ENCODE peak calls at places on chromosomes 12 and 14, in ten cellular contexts. E is dermis microvascular lymphatic vessel endothelial cell, Z is foreskin melanocyte, B is ureter, H is RCC 7860, X is T-helper 9 cell, D is B cell, S is dorsolateral prefrontal cortex, T is GM23248, C is tibial artery. Y is an unnamed sample.
A peak's percentile ranks its signal among the peaks of the same experiment; 100 is the strongest.

GRCh38 chr14:91376547-91377477 is 40.8 kb downstream of the CCDC88C start:
- DNase-seq in E (no peak), Z (no peak), B (no peak), H (no peak), X (no peak), D (no peak), S (no peak), T (no peak), C (no peak), Y (no peak)

GRCh38 chr12:130775953-130776856 is 60.1 kb upstream of the RIMBP2 start:
- DNase-seq in E (peak; percentile 60), Z (peak; percentile 95), B (peak; percentile 57), H (peak; percentile 55), X (peak; percentile 15), D (no peak), S (peak; percentile 13), T (peak; percentile 94), C (peak; percentile 43), Y (peak; percentile 75)

GRCh38 chr12:7498832-7499231 is 4.7 kb downstream of the CD163 start:
- DNase-seq in E (no peak), Z (no peak), B (no peak), H (no peak), X (no peak), D (no peak), S (no peak), T (peak; percentile 91), C (no peak), Y (peak; percentile 89)

GRCh38 chr14:74502236-74503019 is 8.9 kb downstream of the ISCA2 start:
- DNase-seq in E (peak; percentile 21), Z (no peak), B (peak; percentile 39), H (no peak), X (no peak), D (no peak), S (no peak), T (peak; percentile 53), C (peak; percentile 18), Y (no peak)

GRCh38 chr14:54300881-54301280 is 95.9 kb upstream of the CDKN3 start:
- DNase-seq in E (no peak), Z (no peak), B (no peak), H (no peak), X (no peak), D (no peak), S (no peak), T (no peak), C (no peak), Y (no peak)

GRCh38 chr12:33663000-33663654 is 223.5 kb upstream of the SYT10 start:
- DNase-seq in E (no peak), Z (no peak), B (no peak), H (no peak), X (no peak), D (no peak), S (no peak), T (no peak), C (no peak), Y (no peak)

GRCh38 chr14:23215421-23215820 is 22.3 kb upstream of the RNF212B start:
- DNase-seq in E (no peak), Z (no peak), B (no peak), H (no peak), X (no peak), D (no peak), S (no peak), T (no peak), C (no peak), Y (no peak)

GRCh38 chr12:20757-21156 is 45.8 kb upstream of the IQSEC3 start:
- DNase-seq in E (no peak), Z (no peak), B (no peak), H (no peak), X (no peak), D (peak; percentile 18), S (no peak), T (no peak), C (no peak), Y (no peak)

GRCh38 chr14:51185754-51186153 is 54.3 kb upstream of the TMX1 start:
- DNase-seq in E (no peak), Z (no peak), B (no peak), H (no peak), X (no peak), D (no peak), S (no peak), T (no peak), C (no peak), Y (no peak)

GRCh38 chr12:12469386-12469785 is 93.3 kb downstream of the DUSP16 start:
- DNase-seq in E (no peak), Z (no peak), B (no peak), H (no peak), X (no peak), D (no peak), S (no peak), T (no peak), C (no peak), Y (no peak)

GRCh38 chr14:37681486-37681885 is 86.1 kb downstream of the TTC6 start:
- DNase-seq in E (no peak), Z (no peak), B (no peak), H (no peak), X (no peak), D (no peak), S (no peak), T (no peak), C (no peak), Y (no peak)

GRCh38 chr14:85252011-85252410 is 277.9 kb upstream of the FLRT2 start:
- DNase-seq in E (peak; percentile 60), Z (peak; percentile 25), B (no peak), H (peak; percentile 4), X (no peak), D (no peak), S (no peak), T (peak; percentile 80), C (no peak), Y (no peak)

GRCh38 chr12:96215933-96216273 is 21.7 kb downstream of the ELK3 start:
- DNase-seq in E (no peak), Z (no peak), B (no peak), H (no peak), X (no peak), D (no peak), S (no peak), T (no peak), C (no peak), Y (no peak)

GRCh38 chr12:114238808-114239207 is 167.1 kb downstream of the TBX5 start:
- DNase-seq in E (no peak), Z (no peak), B (no peak), H (no peak), X (no peak), D (no peak), S (no peak), T (peak; percentile 53), C (no peak), Y (no peak)

GRCh38 chr12:8823565-8824300 is 1.3 kb downstream of the A2ML1 start:
- DNase-seq in E (peak; percentile 29), Z (peak; percentile 3), B (no peak), H (no peak), X (no peak), D (peak; percentile 27), S (peak; percentile 11), T (peak; percentile 41), C (no peak), Y (peak; percentile 1)